ENCODE peak calls at places on chromosomes 16 and 17, in five cellular contexts. One of them, this sample, is unnamed. For H3K9me2, the result is how much of the 10 kb centered on the place peaks cover.

GRCh38 chr16:2933701-2934100 is 22.0 kb downstream of the FLYWCH1 start:
- DNase-seq in OCI-LY7: no peak
- DNase-seq in GM23248: no peak
- DNase-seq in PC-9: no peak
- DNase-seq in HCT116: no peak
- DNase-seq in this sample: no peak

GRCh38 chr17:11511696-11512095 is 86.6 kb upstream of the DNAH9 start:
- DNase-seq in HCT116: no peak
- DNase-seq in PC-9: no peak
- DNase-seq in GM23248: no peak
- DNase-seq in OCI-LY7: no peak
- DNase-seq in this sample: no peak

GRCh38 chr17:82655038-82655479 is 6.8 kb upstream of the WDR45B start:
- DNase-seq in GM23248: no peak
- DNase-seq in HCT116: no peak
- DNase-seq in PC-9: peak
- DNase-seq in OCI-LY7: no peak
- DNase-seq in this sample: no peak

GRCh38 chr17:45900723-45901415 is 6.5 kb downstream of the MAPT start:
- DNase-seq in OCI-LY7: no peak
- DNase-seq in HCT116: no peak
- DNase-seq in GM23248: no peak
- DNase-seq in PC-9: no peak
- DNase-seq in this sample: no peak

GRCh38 chr17:41308918-41309359 is at the start of gene KRTAP16-1:
- DNase-seq in OCI-LY7: no peak
- DNase-seq in HCT116: no peak
- DNase-seq in GM23248: no peak
- DNase-seq in PC-9: no peak
- DNase-seq in this sample: no peak

GRCh38 chr17:45341389-45342158 is 24.8 kb upstream of the MAP3K14 start:
- DNase-seq in HCT116: peak
- DNase-seq in PC-9: peak
- DNase-seq in OCI-LY7: no peak
- DNase-seq in GM23248: peak
- DNase-seq in this sample: no peak

GRCh38 chr17:48569676-48570324 is 8.3 kb downstream of the HOXB4 start:
- DNase-seq in GM23248: no peak
- DNase-seq in PC-9: no peak
- DNase-seq in OCI-LY7: no peak
- DNase-seq in HCT116: no peak
- DNase-seq in this sample: no peak

GRCh38 chr17:45104907-45105624 is 27.2 kb downstream of the PLCD3 start:
- DNase-seq in OCI-LY7: no peak
- DNase-seq in PC-9: no peak
- DNase-seq in GM23248: no peak
- DNase-seq in HCT116: no peak
- DNase-seq in this sample: no peak

GRCh38 chr17:64004903-64005733 is 7.0 kb downstream of the PRR29 start:
- DNase-seq in PC-9: no peak
- DNase-seq in OCI-LY7: no peak
- DNase-seq in HCT116: no peak
- DNase-seq in GM23248: no peak
- DNase-seq in this sample: no peak

GRCh38 chr17:81976332-81977210 is 858 bp upstream of the ASPSCR1 start:
- DNase-seq in PC-9: no peak
- DNase-seq in HCT116: no peak
- DNase-seq in GM23248: peak
- DNase-seq in OCI-LY7: peak
- DNase-seq in this sample: peak

GRCh38 chr16:30526137-30526822 is at the start of gene ZNF768:
- DNase-seq in HCT116: no peak
- DNase-seq in GM23248: peak
- DNase-seq in PC-9: peak
- DNase-seq in OCI-LY7: no peak
- DNase-seq in this sample: peak

GRCh38 chr17:27783440-27783839 is 16.9 kb downstream of the NOS2 start:
- DNase-seq in OCI-LY7: no peak
- DNase-seq in PC-9: no peak
- DNase-seq in GM23248: no peak
- DNase-seq in HCT116: no peak
- DNase-seq in this sample: no peak

GRCh38 chr17:39069114-39069756 is 82.2 kb downstream of the PLXDC1 start:
- DNase-seq in GM23248: peak
- DNase-seq in PC-9: no peak
- DNase-seq in HCT116: no peak
- DNase-seq in OCI-LY7: peak
- DNase-seq in this sample: peak

GRCh38 chr16:1309888-1310831 is 724 bp downstream of the UBE2I start:
- DNase-seq in HCT116: no peak
- DNase-seq in OCI-LY7: peak
- DNase-seq in GM23248: peak
- DNase-seq in PC-9: peak
- DNase-seq in this sample: peak

GRCh38 chr17:83081561-83082201 is 2.3 kb downstream of the METRNL start:
- DNase-seq in HCT116: no peak
- DNase-seq in PC-9: no peak
- DNase-seq in OCI-LY7: no peak
- DNase-seq in GM23248: peak
- DNase-seq in this sample: no peak

GRCh38 chr16:74830646-74831045 is 56.0 kb upstream of the FA2H start:
- DNase-seq in PC-9: no peak
- DNase-seq in OCI-LY7: no peak
- DNase-seq in HCT116: no peak
- DNase-seq in GM23248: no peak
- DNase-seq in this sample: no peak

GRCh38 chr17:38428150-38428642 is at the start of gene ARHGAP23:
- DNase-seq in OCI-LY7: peak
- DNase-seq in HCT116: no peak
- DNase-seq in GM23248: peak
- DNase-seq in PC-9: peak
- DNase-seq in this sample: no peak

GRCh38 chr16:27700596-27700995 is 150.7 kb downstream of the KATNIP start:
- DNase-seq in PC-9: no peak
- DNase-seq in OCI-LY7: no peak
- DNase-seq in HCT116: no peak
- DNase-seq in GM23248: no peak
- DNase-seq in this sample: no peak

GRCh38 chr16:31476305-31477219 is 4.6 kb downstream of the TGFB1I1 start:
- DNase-seq in GM23248: no peak
- DNase-seq in HCT116: no peak
- DNase-seq in OCI-LY7: no peak
- DNase-seq in PC-9: peak
- DNase-seq in this sample: no peak

GRCh38 chr17:81018044-81018802 is 16.7 kb upstream of the BAIAP2 start:
- DNase-seq in PC-9: no peak
- DNase-seq in GM23248: peak
- DNase-seq in HCT116: no peak
- DNase-seq in OCI-LY7: no peak
- DNase-seq in this sample: no peak

GRCh38 chr17:68324654-68325336 is 33.5 kb downstream of the ARSG start:
- DNase-seq in HCT116: no peak
- DNase-seq in PC-9: no peak
- DNase-seq in GM23248: no peak
- DNase-seq in OCI-LY7: no peak
- DNase-seq in this sample: no peak

GRCh38 chr17:78365561-78366108 is 5.8 kb upstream of the SOCS3 start:
- DNase-seq in PC-9: no peak
- DNase-seq in HCT116: no peak
- DNase-seq in GM23248: no peak
- DNase-seq in OCI-LY7: no peak
- DNase-seq in this sample: no peak

GRCh38 chr16:22641030-22641671 is 130.5 kb downstream of the NPIPB5 start:
- DNase-seq in HCT116: peak
- DNase-seq in OCI-LY7: peak
- DNase-seq in GM23248: peak
- DNase-seq in PC-9: peak
- DNase-seq in this sample: peak

GRCh38 chr16:89171216-89172170 is at the start of gene CDH15:
- DNase-seq in HCT116: peak
- DNase-seq in PC-9: peak
- DNase-seq in OCI-LY7: peak
- DNase-seq in GM23248: peak
- DNase-seq in this sample: peak

GRCh38 chr16:88366032-88366703 is 16.6 kb upstream of the ZNF469 start:
- DNase-seq in HCT116: no peak
- DNase-seq in GM23248: no peak
- DNase-seq in PC-9: no peak
- DNase-seq in OCI-LY7: no peak
- DNase-seq in this sample: no peak

GRCh38 chr17:80455328-80455710 is 21.1 kb downstream of the NPTX1 start:
- DNase-seq in GM23248: peak
- DNase-seq in OCI-LY7: peak
- DNase-seq in HCT116: peak
- DNase-seq in PC-9: peak
- DNase-seq in this sample: no peak

GRCh38 chr17:79976451-79976850 is 59.2 kb downstream of the TBC1D16 start:
- DNase-seq in PC-9: no peak
- DNase-seq in OCI-LY7: no peak
- DNase-seq in GM23248: no peak
- DNase-seq in HCT116: no peak
- DNase-seq in this sample: no peak

GRCh38 chr17:82285141-82285540 is 11.6 kb upstream of the CSNK1D start:
- DNase-seq in PC-9: no peak
- DNase-seq in OCI-LY7: no peak
- DNase-seq in GM23248: no peak
- DNase-seq in HCT116: no peak
- DNase-seq in this sample: no peak

GRCh38 chr16:11435576-11435975 is 90.3 kb downstream of the RMI2 start:
- DNase-seq in OCI-LY7: no peak
- DNase-seq in PC-9: no peak
- DNase-seq in HCT116: no peak
- DNase-seq in GM23248: no peak
- DNase-seq in this sample: no peak

GRCh38 chr16:19116711-19117449 is 3.1 kb downstream of the ITPRIPL2 start:
- DNase-seq in GM23248: peak
- DNase-seq in HCT116: no peak
- DNase-seq in OCI-LY7: peak
- DNase-seq in PC-9: no peak
- DNase-seq in this sample: no peak

GRCh38 chr17:33435716-33436301 is 142.7 kb upstream of the ASIC2 start:
- DNase-seq in GM23248: peak
- DNase-seq in HCT116: no peak
- DNase-seq in PC-9: no peak
- DNase-seq in OCI-LY7: no peak
- DNase-seq in this sample: no peak

GRCh38 chr17:19785854-19786253 is 37.8 kb upstream of the ALDH3A1 start:
- DNase-seq in GM23248: no peak
- DNase-seq in OCI-LY7: no peak
- DNase-seq in PC-9: no peak
- DNase-seq in HCT116: no peak
- DNase-seq in this sample: peak

GRCh38 chr16:47016700-47017133 is 43.2 kb upstream of the DNAJA2 start:
- DNase-seq in GM23248: no peak
- DNase-seq in PC-9: no peak
- DNase-seq in HCT116: no peak
- DNase-seq in OCI-LY7: no peak
- DNase-seq in this sample: no peak

GRCh38 chr16:30748634-30749445 is 615 bp downstream of the PHKG2 start:
- DNase-seq in GM23248: peak
- DNase-seq in HCT116: no peak
- DNase-seq in PC-9: peak
- DNase-seq in OCI-LY7: peak
- DNase-seq in this sample: peak

GRCh38 chr17:413706-414440 is 61.3 kb upstream of the RPH3AL start:
- DNase-seq in GM23248: no peak
- DNase-seq in OCI-LY7: no peak
- DNase-seq in PC-9: no peak
- DNase-seq in HCT116: no peak
- DNase-seq in this sample: no peak

GRCh38 chr16:51648521-51648920 is 497.5 kb upstream of the SALL1 start:
- DNase-seq in PC-9: no peak
- DNase-seq in HCT116: no peak
- DNase-seq in GM23248: peak
- DNase-seq in OCI-LY7: no peak
- DNase-seq in this sample: no peak

GRCh38 chr17:17491546-17491988 is 4.6 kb downstream of the RASD1 start:
- DNase-seq in PC-9: no peak
- DNase-seq in OCI-LY7: no peak
- DNase-seq in GM23248: no peak
- DNase-seq in HCT116: no peak
- DNase-seq in this sample: no peak

GRCh38 chr16:65445313-65446260 is 323.7 kb upstream of the CDH11 start:
- DNase-seq in HCT116: no peak
- DNase-seq in OCI-LY7: no peak
- DNase-seq in GM23248: peak
- DNase-seq in PC-9: no peak
- DNase-seq in this sample: no peak
- H3K9me2 ChIP-seq in HCT116: under half
- H3K9me2 ChIP-seq in OCI-LY7: under half
- H3K9me2 ChIP-seq in GM23248: under half
- H3K9me2 ChIP-seq in PC-9: under half
- H3K9me2 ChIP-seq in this sample: under half

GRCh38 chr16:13099822-13100221 is 198.4 kb downstream of the SHISA9 start:
- DNase-seq in PC-9: no peak
- DNase-seq in OCI-LY7: no peak
- DNase-seq in HCT116: no peak
- DNase-seq in GM23248: no peak
- DNase-seq in this sample: no peak

GRCh38 chr16:13098536-13098935 is 197.1 kb downstream of the SHISA9 start:
- DNase-seq in PC-9: no peak
- DNase-seq in GM23248: no peak
- DNase-seq in HCT116: no peak
- DNase-seq in OCI-LY7: no peak
- DNase-seq in this sample: no peak

GRCh38 chr16:13100970-13101369 is 199.6 kb downstream of the SHISA9 start:
- DNase-seq in HCT116: no peak
- DNase-seq in PC-9: no peak
- DNase-seq in OCI-LY7: no peak
- DNase-seq in GM23248: no peak
- DNase-seq in this sample: no peak

GRCh38 chr16:13093676-13094075 is 192.3 kb downstream of the SHISA9 start:
- DNase-seq in OCI-LY7: no peak
- DNase-seq in HCT116: no peak
- DNase-seq in PC-9: no peak
- DNase-seq in GM23248: no peak
- DNase-seq in this sample: no peak

GRCh38 chr16:13095061-13095460 is 193.7 kb downstream of the SHISA9 start:
- DNase-seq in HCT116: no peak
- DNase-seq in PC-9: no peak
- DNase-seq in GM23248: no peak
- DNase-seq in OCI-LY7: no peak
- DNase-seq in this sample: no peak
- H3K9me2 ChIP-seq in HCT116: under half
- H3K9me2 ChIP-seq in PC-9: under half
- H3K9me2 ChIP-seq in GM23248: under half
- H3K9me2 ChIP-seq in OCI-LY7: under half
- H3K9me2 ChIP-seq in this sample: under half

GRCh38 chr17:9931144-9931543 is 26.1 kb upstream of the RCVRN start:
- DNase-seq in OCI-LY7: no peak
- DNase-seq in GM23248: no peak
- DNase-seq in PC-9: no peak
- DNase-seq in HCT116: no peak
- DNase-seq in this sample: no peak
- H3K9me2 ChIP-seq in OCI-LY7: under half
- H3K9me2 ChIP-seq in GM23248: under half
- H3K9me2 ChIP-seq in PC-9: under half
- H3K9me2 ChIP-seq in HCT116: under half
- H3K9me2 ChIP-seq in this sample: under half

GRCh38 chr16:68372806-68373205 is 62.0 kb downstream of the PRMT7 start:
- DNase-seq in HCT116: no peak
- DNase-seq in GM23248: no peak
- DNase-seq in PC-9: no peak
- DNase-seq in OCI-LY7: no peak
- DNase-seq in this sample: no peak
- H3K9me2 ChIP-seq in HCT116: under half
- H3K9me2 ChIP-seq in GM23248: under half
- H3K9me2 ChIP-seq in PC-9: under half
- H3K9me2 ChIP-seq in OCI-LY7: under half
- H3K9me2 ChIP-seq in this sample: under half

This sample was measured in Karpas-422.